ENCODE peak calls at places on chromosomes 1 and 21, in five cellular contexts. H is K562, O is HepG2, E is H1, C is GM12878. F is an unnamed sample.

GRCh38 chr21:38323721-38324591 is 67.2 kb downstream of the KCNJ15 start:
- DNase-seq in H (no peak), O (no peak), E (no peak), C (no peak), F (peak)

GRCh38 chr1:43554444-43554992 is 23.8 kb downstream of the PTPRF start:
- DNase-seq in H (peak), O (peak), E (no peak), C (no peak), F (peak)

GRCh38 chr1:36257375-36257767 is 33.1 kb downstream of the THRAP3 start:
- DNase-seq in H (peak), O (peak), E (no peak), C (no peak), F (peak)

GRCh38 chr21:34958040-34958439 is 91.1 kb downstream of the RUNX1 start:
- DNase-seq in H (no peak), O (no peak), E (no peak), C (no peak), F (no peak)

GRCh38 chr1:12088607-12089006 is 25.5 kb downstream of the TNFRSF8 start:
- DNase-seq in H (no peak), O (no peak), E (no peak), C (no peak), F (no peak)

GRCh38 chr21:38156200-38156599 is 100.6 kb upstream of the KCNJ15 start:
- DNase-seq in H (no peak), O (no peak), E (no peak), C (no peak), F (no peak)

GRCh38 chr1:47781171-47781959 is 215.8 kb downstream of the TRABD2B start:
- DNase-seq in H (no peak), O (no peak), E (no peak), C (no peak), F (no peak)

GRCh38 chr1:161088587-161089110 is 709 bp downstream of the NECTIN4 start:
- DNase-seq in H (no peak), O (no peak), E (no peak), C (no peak), F (no peak)

GRCh38 chr1:229344937-229345684 is 2.3 kb upstream of the CCSAP start:
- DNase-seq in H (no peak), O (no peak), E (no peak), C (no peak), F (no peak)

GRCh38 chr21:17612565-17613241 is at the start of gene BTG3:
- DNase-seq in H (peak), O (peak), E (peak), C (no peak), F (peak)

GRCh38 chr21:17610862-17611261 is 1.8 kb downstream of the BTG3 start:
- DNase-seq in H (peak), O (peak), E (no peak), C (no peak), F (no peak)

GRCh38 chr21:17611414-17612022 is 1.2 kb downstream of the BTG3 start:
- DNase-seq in H (peak), O (peak), E (peak), C (peak), F (peak)

GRCh38 chr21:17612023-17612564 is 607 bp downstream of the BTG3 start:
- DNase-seq in H (no peak), O (no peak), E (peak), C (no peak), F (peak)

DNA sequence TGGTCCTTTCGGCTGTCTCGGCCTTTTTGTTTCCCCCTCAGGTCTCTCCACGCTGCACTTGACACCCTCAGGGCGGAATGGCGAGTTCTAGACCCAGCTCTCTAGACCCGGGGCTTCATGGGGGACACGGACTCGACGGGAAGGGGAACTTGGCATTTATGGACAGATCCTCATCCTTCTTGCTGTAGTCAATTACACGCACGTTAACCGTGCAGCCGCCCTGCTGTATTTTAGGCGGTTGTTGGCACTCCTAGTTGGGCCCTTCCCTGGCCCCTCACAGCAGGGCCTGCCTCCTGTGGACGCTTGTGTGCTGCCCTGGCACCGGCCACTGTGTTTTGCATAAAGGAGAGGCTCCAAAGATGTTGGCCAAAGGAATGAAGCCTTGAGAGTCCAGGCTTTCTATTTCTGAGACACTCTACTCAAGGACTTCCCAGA is 558 bp upstream of the BTG3 start:
- DNase-seq in H (no peak), O (no peak), E (no peak), C (no peak), F (no peak)
- H3K27ac ChIP-seq in H (peak), O (no peak), E (no peak), C (no peak), F (no peak)

GRCh38 chr1:152148051-152148450 is 11.0 kb downstream of the RPTN start:
- DNase-seq in H (no peak), O (no peak), E (no peak), C (no peak), F (no peak)

GRCh38 chr1:152141971-152142584 is 16.9 kb downstream of the RPTN start:
- DNase-seq in H (peak), O (peak), E (peak), C (no peak), F (peak)

GRCh38 chr1:152145789-152146188 is 13.2 kb downstream of the RPTN start:
- DNase-seq in H (no peak), O (no peak), E (no peak), C (no peak), F (no peak)

GRCh38 chr1:152148991-152149390 is 10.0 kb downstream of the RPTN start:
- DNase-seq in H (no peak), O (no peak), E (no peak), C (no peak), F (no peak)

DNA sequence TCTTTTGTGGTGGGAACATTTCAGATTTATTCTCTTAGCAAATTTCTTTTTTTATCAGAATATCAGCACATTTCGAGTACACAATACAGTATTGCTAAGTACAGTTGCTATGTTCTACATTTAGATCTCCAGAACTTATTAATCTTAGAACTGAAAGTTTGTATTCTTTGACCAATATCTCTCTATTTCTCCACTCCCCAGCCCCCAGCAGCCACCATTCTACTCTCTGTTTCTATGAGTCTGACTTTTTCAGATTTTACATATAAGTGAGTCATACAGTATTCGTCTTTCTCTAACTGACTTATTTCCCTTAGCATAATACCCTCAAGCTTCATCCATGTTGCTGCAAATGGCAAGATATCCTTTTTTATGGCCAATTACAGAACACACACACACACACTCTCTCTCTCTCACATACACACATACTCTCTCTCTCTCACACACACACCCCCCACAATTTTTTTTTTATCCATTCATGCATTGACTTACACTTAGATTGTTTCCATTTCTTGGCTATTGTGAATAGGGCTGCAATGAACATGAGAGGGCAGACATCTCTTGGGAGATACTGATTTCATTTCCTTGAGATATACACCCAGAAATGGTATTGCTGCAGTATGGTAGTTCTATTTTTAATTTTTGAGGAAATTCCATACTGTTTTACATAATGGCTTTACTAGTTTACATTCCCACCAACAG is 15.7 kb downstream of the RPTN start:
- DNase-seq in H (no peak), O (no peak), E (no peak), C (no peak), F (no peak)
- TF ChIP-seq EZH2 in H (no peak), O (no peak), E (no peak), C (no peak), F (no peak)

DNA sequence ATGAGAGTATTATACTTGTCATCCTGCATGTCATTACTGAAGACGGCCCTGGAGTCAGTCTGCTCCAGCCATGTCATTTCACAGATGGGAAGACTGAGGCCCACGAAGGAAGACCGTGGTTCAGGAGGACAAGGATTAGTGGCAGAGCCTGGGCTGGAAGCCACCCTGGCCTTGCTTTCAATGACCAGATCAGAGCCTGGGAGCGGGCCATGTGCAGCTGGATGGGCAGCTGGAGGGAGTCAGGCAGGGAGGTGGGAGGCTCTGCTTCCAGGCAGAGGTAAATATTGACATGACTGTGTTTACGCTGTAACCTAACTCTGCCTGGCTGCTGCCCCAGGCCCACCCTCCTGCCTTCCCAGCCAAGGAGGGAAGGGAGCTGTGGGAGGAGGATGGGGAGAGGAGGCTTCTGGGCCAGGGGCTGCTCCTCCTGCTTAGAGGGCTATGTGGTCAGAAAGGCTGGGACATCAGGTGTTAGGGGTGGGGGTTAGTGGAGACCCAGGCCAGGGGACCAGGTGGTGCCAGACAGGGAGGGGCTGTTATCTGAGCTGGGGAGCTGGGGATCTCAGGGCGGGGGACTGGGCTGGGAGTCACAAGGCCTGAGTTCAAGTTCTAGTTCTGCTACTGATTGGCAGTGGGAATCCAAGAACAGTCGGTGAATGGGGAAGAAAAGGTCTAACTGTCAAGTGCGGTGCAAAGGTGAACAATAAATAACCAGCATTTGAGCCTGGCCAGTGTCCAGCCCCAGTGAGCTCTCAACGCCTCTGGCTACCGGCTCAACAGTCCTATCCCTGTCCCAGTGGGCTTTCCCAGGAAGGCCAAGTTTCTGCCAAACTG is 48.5 kb upstream of the ECE1 start:
- DNase-seq in H (no peak), O (peak), E (no peak), C (no peak), F (no peak)
- TF ChIP-seq CREB1 in H (no peak), O (peak), E (no peak), C (no peak), F (no peak)

GRCh38 chr1:53949651-53950050 is 3.5 kb downstream of the LRRC42 start:
- DNase-seq in H (no peak), O (no peak), E (no peak), C (no peak), F (peak)

GRCh38 chr1:53951697-53952096 is 5.5 kb downstream of the LRRC42 start:
- DNase-seq in H (no peak), O (no peak), E (no peak), C (no peak), F (no peak)

GRCh38 chr1:53956308-53957168 is 10.4 kb downstream of the LRRC42 start:
- DNase-seq in H (no peak), O (no peak), E (no peak), C (no peak), F (no peak)

GRCh38 chr1:53957231-53957818 is 11.2 kb downstream of the LRRC42 start:
- DNase-seq in H (peak), O (peak), E (no peak), C (no peak), F (peak)

DNA sequence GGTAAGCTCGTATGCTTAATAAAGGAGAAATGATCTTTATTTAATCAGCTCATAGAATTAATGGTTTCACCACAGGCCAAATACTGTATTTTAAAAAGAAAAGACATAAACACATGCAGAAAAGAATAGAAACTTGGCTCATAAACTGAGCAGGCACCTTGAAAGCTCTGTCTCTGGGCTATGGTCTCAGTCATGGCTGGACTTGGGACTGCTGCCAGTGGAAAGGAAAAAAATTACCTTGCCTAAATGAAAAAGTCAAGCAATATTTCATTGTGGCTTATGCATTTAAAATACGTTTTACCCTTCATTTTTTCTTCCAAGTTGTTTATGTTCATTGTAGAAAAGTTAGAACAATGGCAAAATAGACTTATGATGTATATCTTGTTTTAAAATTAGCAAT is 8.0 kb downstream of the LRRC42 start:
- DNase-seq in H (no peak), O (no peak), E (no peak), C (no peak), F (no peak)
- H3K27ac ChIP-seq in H (no peak), O (no peak), E (no peak), C (no peak), F (no peak)

GRCh38 chr1:119140177-119141019 is at the start of gene WARS2:
- DNase-seq in H (peak), O (peak), E (peak), C (peak), F (peak)
- TF ChIP-seq EZH2 in H (no peak), O (no peak), E (no peak), C (no peak), F (no peak)

F was measured in GM23338.